ENCODE peak calls at places on chromosome 2, in eight cellular contexts. One of them, this sample, is unnamed.

GRCh38 chr2:73436019-73436418 is 50.4 kb downstream of the ALMS1 start:
- DNase-seq in stomach: no peak
- DNase-seq in suprapubic skin: no peak
- DNase-seq in sigmoid colon: no peak
- DNase-seq in HepG2: no peak
- DNase-seq in SK-N-SH: no peak
- DNase-seq in breast epithelium: no peak
- DNase-seq in endothelial cell of umbilical vein: no peak
- DNase-seq in this sample: no peak

GRCh38 chr2:127076290-127076689 is 30.7 kb downstream of the BIN1 start:
- DNase-seq in endothelial cell of umbilical vein: no peak
- DNase-seq in SK-N-SH: no peak
- DNase-seq in HepG2: no peak
- DNase-seq in suprapubic skin: no peak
- DNase-seq in sigmoid colon: no peak
- DNase-seq in stomach: no peak
- DNase-seq in breast epithelium: no peak
- DNase-seq in this sample: no peak

GRCh38 chr2:36352024-36352398 is 3.6 kb upstream of the CRIM1 start:
- DNase-seq in SK-N-SH: peak
- DNase-seq in HepG2: peak
- DNase-seq in sigmoid colon: no peak
- DNase-seq in breast epithelium: no peak
- DNase-seq in endothelial cell of umbilical vein: peak
- DNase-seq in stomach: no peak
- DNase-seq in suprapubic skin: no peak
- DNase-seq in this sample: no peak

GRCh38 chr2:217979151-217979811 is 23.5 kb downstream of the TNS1 start:
- DNase-seq in endothelial cell of umbilical vein: peak
- DNase-seq in SK-N-SH: no peak
- DNase-seq in breast epithelium: no peak
- DNase-seq in stomach: no peak
- DNase-seq in sigmoid colon: peak
- DNase-seq in suprapubic skin: peak
- DNase-seq in HepG2: no peak
- DNase-seq in this sample: no peak

GRCh38 chr2:238567996-238568395 is 141.3 kb downstream of the ASB1 start:
- DNase-seq in sigmoid colon: no peak
- DNase-seq in stomach: no peak
- DNase-seq in HepG2: no peak
- DNase-seq in breast epithelium: no peak
- DNase-seq in endothelial cell of umbilical vein: no peak
- DNase-seq in suprapubic skin: peak
- DNase-seq in SK-N-SH: no peak
- DNase-seq in this sample: no peak

GRCh38 chr2:86426271-86426670 is 14.9 kb upstream of the KDM3A start:
- DNase-seq in sigmoid colon: no peak
- DNase-seq in HepG2: no peak
- DNase-seq in suprapubic skin: no peak
- DNase-seq in SK-N-SH: no peak
- DNase-seq in stomach: no peak
- DNase-seq in endothelial cell of umbilical vein: no peak
- DNase-seq in breast epithelium: no peak
- DNase-seq in this sample: no peak

GRCh38 chr2:121038431-121038830 is 246.6 kb downstream of the TFCP2L1 start:
- DNase-seq in suprapubic skin: no peak
- DNase-seq in sigmoid colon: no peak
- DNase-seq in HepG2: no peak
- DNase-seq in SK-N-SH: no peak
- DNase-seq in breast epithelium: no peak
- DNase-seq in endothelial cell of umbilical vein: no peak
- DNase-seq in stomach: no peak
- DNase-seq in this sample: no peak

GRCh38 chr2:95277246-95277906 is 3.1 kb downstream of the PROM2 start:
- DNase-seq in suprapubic skin: peak
- DNase-seq in endothelial cell of umbilical vein: no peak
- DNase-seq in sigmoid colon: peak
- DNase-seq in breast epithelium: no peak
- DNase-seq in stomach: peak
- DNase-seq in SK-N-SH: no peak
- DNase-seq in HepG2: peak
- DNase-seq in this sample: no peak

GRCh38 chr2:15919716-15920444 is 20.5 kb upstream of the MYCN start:
- DNase-seq in sigmoid colon: no peak
- DNase-seq in HepG2: no peak
- DNase-seq in SK-N-SH: peak
- DNase-seq in breast epithelium: no peak
- DNase-seq in suprapubic skin: no peak
- DNase-seq in endothelial cell of umbilical vein: no peak
- DNase-seq in stomach: no peak
- DNase-seq in this sample: no peak

GRCh38 chr2:156434461-156435291 is 1.5 kb upstream of the GPD2 start:
- DNase-seq in HepG2: no peak
- DNase-seq in breast epithelium: no peak
- DNase-seq in sigmoid colon: no peak
- DNase-seq in suprapubic skin: no peak
- DNase-seq in stomach: no peak
- DNase-seq in SK-N-SH: no peak
- DNase-seq in endothelial cell of umbilical vein: no peak
- DNase-seq in this sample: no peak

GRCh38 chr2:217737127-217737526 is 265.7 kb downstream of the TNS1 start:
- DNase-seq in endothelial cell of umbilical vein: no peak
- DNase-seq in stomach: no peak
- DNase-seq in breast epithelium: no peak
- DNase-seq in SK-N-SH: no peak
- DNase-seq in sigmoid colon: no peak
- DNase-seq in HepG2: no peak
- DNase-seq in suprapubic skin: peak
- DNase-seq in this sample: no peak

GRCh38 chr2:30911327-30911726 is 104.1 kb upstream of the CAPN13 start:
- DNase-seq in stomach: no peak
- DNase-seq in SK-N-SH: no peak
- DNase-seq in breast epithelium: no peak
- DNase-seq in endothelial cell of umbilical vein: no peak
- DNase-seq in suprapubic skin: peak
- DNase-seq in sigmoid colon: no peak
- DNase-seq in HepG2: no peak
- DNase-seq in this sample: no peak

GRCh38 chr2:102033028-102033749 is 41.4 kb downstream of the IL1R2 start:
- DNase-seq in HepG2: peak
- DNase-seq in stomach: peak
- DNase-seq in sigmoid colon: no peak
- DNase-seq in suprapubic skin: no peak
- DNase-seq in SK-N-SH: no peak
- DNase-seq in breast epithelium: peak
- DNase-seq in endothelial cell of umbilical vein: peak
- DNase-seq in this sample: no peak

GRCh38 chr2:240362826-240363717 is 72.4 kb upstream of the GPC1 start:
- DNase-seq in breast epithelium: no peak
- DNase-seq in sigmoid colon: no peak
- DNase-seq in SK-N-SH: no peak
- DNase-seq in endothelial cell of umbilical vein: no peak
- DNase-seq in suprapubic skin: no peak
- DNase-seq in stomach: no peak
- DNase-seq in HepG2: no peak
- DNase-seq in this sample: no peak

GRCh38 chr2:18548618-18549017 is 11.8 kb downstream of the RDH14 start:
- DNase-seq in suprapubic skin: no peak
- DNase-seq in sigmoid colon: no peak
- DNase-seq in breast epithelium: no peak
- DNase-seq in stomach: no peak
- DNase-seq in HepG2: no peak
- DNase-seq in endothelial cell of umbilical vein: no peak
- DNase-seq in SK-N-SH: no peak
- DNase-seq in this sample: no peak

GRCh38 chr2:1743396-1744150 is 742 bp downstream of the PXDN start:
- DNase-seq in SK-N-SH: peak
- DNase-seq in suprapubic skin: peak
- DNase-seq in sigmoid colon: peak
- DNase-seq in HepG2: no peak
- DNase-seq in breast epithelium: no peak
- DNase-seq in endothelial cell of umbilical vein: peak
- DNase-seq in stomach: no peak
- DNase-seq in this sample: no peak
- H3K4me3 ChIP-seq in SK-N-SH: peak
- H3K4me3 ChIP-seq in suprapubic skin: peak
- H3K4me3 ChIP-seq in sigmoid colon: peak
- H3K4me3 ChIP-seq in HepG2: no peak
- H3K4me3 ChIP-seq in breast epithelium: peak
- H3K4me3 ChIP-seq in endothelial cell of umbilical vein: peak
- H3K4me3 ChIP-seq in stomach: peak
- H3K4me3 ChIP-seq in this sample: peak

DNA sequence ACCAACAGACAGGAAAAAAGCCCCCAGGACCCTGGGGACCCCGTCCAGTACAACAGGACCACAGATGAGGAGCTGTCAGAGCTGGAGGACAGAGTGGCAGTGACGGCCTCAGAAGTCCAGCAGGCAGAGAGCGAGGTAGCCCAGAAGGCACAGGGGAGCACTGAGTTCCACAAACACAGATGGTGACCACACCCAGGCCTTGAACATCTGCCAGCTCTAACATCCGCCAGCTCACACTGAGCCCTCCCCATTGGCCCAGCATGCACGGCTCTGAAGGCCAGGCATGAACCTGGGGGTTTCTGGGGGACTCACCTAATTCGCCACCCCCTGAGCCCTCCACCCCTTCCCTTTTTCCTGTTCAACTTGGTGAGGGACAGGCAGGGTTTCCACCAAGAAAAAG is 25.6 kb upstream of the PRLH start:
- DNase-seq in sigmoid colon: peak
- DNase-seq in suprapubic skin: no peak
- DNase-seq in breast epithelium: no peak
- DNase-seq in stomach: peak
- DNase-seq in SK-N-SH: no peak
- DNase-seq in HepG2: no peak
- DNase-seq in endothelial cell of umbilical vein: no peak
- DNase-seq in this sample: no peak
- TF ChIP-seq POLR2AphosphoS5 in sigmoid colon: no peak
- TF ChIP-seq POLR2AphosphoS5 in suprapubic skin: no peak
- TF ChIP-seq POLR2AphosphoS5 in breast epithelium: no peak
- TF ChIP-seq POLR2AphosphoS5 in stomach: no peak
- TF ChIP-seq POLR2AphosphoS5 in SK-N-SH: no peak
- TF ChIP-seq POLR2AphosphoS5 in HepG2: no peak
- TF ChIP-seq POLR2AphosphoS5 in endothelial cell of umbilical vein: no peak
- TF ChIP-seq POLR2AphosphoS5 in this sample: no peak

GRCh38 chr2:54598347-54599325 is 124.8 kb upstream of the EML6 start:
- DNase-seq in sigmoid colon: peak
- DNase-seq in breast epithelium: no peak
- DNase-seq in HepG2: no peak
- DNase-seq in SK-N-SH: no peak
- DNase-seq in endothelial cell of umbilical vein: no peak
- DNase-seq in stomach: no peak
- DNase-seq in suprapubic skin: no peak
- DNase-seq in this sample: no peak

GRCh38 chr2:54601339-54601738 is 122.1 kb upstream of the EML6 start:
- DNase-seq in endothelial cell of umbilical vein: no peak
- DNase-seq in HepG2: no peak
- DNase-seq in sigmoid colon: no peak
- DNase-seq in suprapubic skin: no peak
- DNase-seq in stomach: no peak
- DNase-seq in breast epithelium: no peak
- DNase-seq in SK-N-SH: no peak
- DNase-seq in this sample: no peak

GRCh38 chr2:54599326-54599710 is 124.1 kb upstream of the EML6 start:
- DNase-seq in HepG2: no peak
- DNase-seq in sigmoid colon: no peak
- DNase-seq in suprapubic skin: no peak
- DNase-seq in endothelial cell of umbilical vein: no peak
- DNase-seq in breast epithelium: peak
- DNase-seq in SK-N-SH: no peak
- DNase-seq in stomach: peak
- DNase-seq in this sample: no peak

GRCh38 chr2:54597153-54597827 is 126.2 kb upstream of the EML6 start:
- DNase-seq in HepG2: no peak
- DNase-seq in sigmoid colon: peak
- DNase-seq in breast epithelium: no peak
- DNase-seq in stomach: peak
- DNase-seq in SK-N-SH: no peak
- DNase-seq in suprapubic skin: no peak
- DNase-seq in endothelial cell of umbilical vein: no peak
- DNase-seq in this sample: no peak

DNA sequence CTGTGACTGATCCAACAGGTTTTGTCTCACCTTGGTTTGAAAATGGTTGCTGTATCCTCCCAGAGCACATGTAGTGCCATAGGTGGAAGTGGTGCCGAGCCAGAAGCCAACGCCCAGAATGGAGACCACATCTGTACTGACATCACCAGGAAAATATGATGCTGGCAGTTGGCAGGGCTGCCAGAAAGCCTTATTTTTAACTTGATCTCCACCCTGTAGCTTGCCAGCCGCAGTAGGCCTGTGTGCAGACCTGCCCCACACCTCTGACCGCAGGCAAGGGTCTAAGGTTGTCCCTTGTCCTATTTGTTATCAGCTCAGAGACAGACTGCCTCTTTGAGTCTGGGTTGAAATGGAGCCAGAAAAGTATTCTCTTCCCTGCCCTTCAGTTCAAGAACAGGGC is 123.5 kb upstream of the EML6 start:
- DNase-seq in stomach: peak
- DNase-seq in sigmoid colon: peak
- DNase-seq in SK-N-SH: no peak
- DNase-seq in endothelial cell of umbilical vein: no peak
- DNase-seq in breast epithelium: peak
- DNase-seq in suprapubic skin: peak
- DNase-seq in HepG2: no peak
- DNase-seq in this sample: no peak
- H3K4me3 ChIP-seq in stomach: no peak
- H3K4me3 ChIP-seq in sigmoid colon: no peak
- H3K4me3 ChIP-seq in SK-N-SH: no peak
- H3K4me3 ChIP-seq in endothelial cell of umbilical vein: no peak
- H3K4me3 ChIP-seq in breast epithelium: no peak
- H3K4me3 ChIP-seq in suprapubic skin: no peak
- H3K4me3 ChIP-seq in HepG2: no peak
- H3K4me3 ChIP-seq in this sample: no peak

GRCh38 chr2:235626658-235627057 is 132.8 kb downstream of the AGAP1 start:
- DNase-seq in breast epithelium: no peak
- DNase-seq in HepG2: no peak
- DNase-seq in SK-N-SH: no peak
- DNase-seq in stomach: no peak
- DNase-seq in sigmoid colon: no peak
- DNase-seq in suprapubic skin: no peak
- DNase-seq in endothelial cell of umbilical vein: no peak
- DNase-seq in this sample: no peak

GRCh38 chr2:235627682-235628081 is 133.8 kb downstream of the AGAP1 start:
- DNase-seq in endothelial cell of umbilical vein: peak
- DNase-seq in HepG2: no peak
- DNase-seq in sigmoid colon: no peak
- DNase-seq in stomach: no peak
- DNase-seq in breast epithelium: no peak
- DNase-seq in SK-N-SH: no peak
- DNase-seq in suprapubic skin: no peak
- DNase-seq in this sample: no peak

GRCh38 chr2:235636471-235637005 is 142.7 kb downstream of the AGAP1 start:
- DNase-seq in breast epithelium: no peak
- DNase-seq in stomach: no peak
- DNase-seq in HepG2: no peak
- DNase-seq in sigmoid colon: no peak
- DNase-seq in endothelial cell of umbilical vein: no peak
- DNase-seq in suprapubic skin: no peak
- DNase-seq in SK-N-SH: no peak
- DNase-seq in this sample: no peak

GRCh38 chr2:235634435-235635152 is 140.8 kb downstream of the AGAP1 start:
- DNase-seq in breast epithelium: no peak
- DNase-seq in SK-N-SH: no peak
- DNase-seq in endothelial cell of umbilical vein: no peak
- DNase-seq in suprapubic skin: no peak
- DNase-seq in stomach: no peak
- DNase-seq in sigmoid colon: no peak
- DNase-seq in HepG2: no peak
- DNase-seq in this sample: no peak

GRCh38 chr2:235630723-235631122 is 136.9 kb downstream of the AGAP1 start:
- DNase-seq in endothelial cell of umbilical vein: no peak
- DNase-seq in suprapubic skin: no peak
- DNase-seq in stomach: no peak
- DNase-seq in SK-N-SH: no peak
- DNase-seq in HepG2: no peak
- DNase-seq in breast epithelium: no peak
- DNase-seq in sigmoid colon: no peak
- DNase-seq in this sample: no peak
- TF ChIP-seq POLR2AphosphoS5 in endothelial cell of umbilical vein: no peak
- TF ChIP-seq POLR2AphosphoS5 in suprapubic skin: no peak
- TF ChIP-seq POLR2AphosphoS5 in stomach: no peak
- TF ChIP-seq POLR2AphosphoS5 in SK-N-SH: no peak
- TF ChIP-seq POLR2AphosphoS5 in HepG2: no peak
- TF ChIP-seq POLR2AphosphoS5 in breast epithelium: no peak
- TF ChIP-seq POLR2AphosphoS5 in sigmoid colon: no peak
- TF ChIP-seq POLR2AphosphoS5 in this sample: no peak